ENCODE peak calls at places on chromosomes 4 and X, in six cellular contexts. One of them, this sample, is unnamed.

GRCh38 chrX:103734125-103734760 is 23.5 kb downstream of the TMEM31 start:
- DNase-seq in activated CD4-positive, alpha-beta T cell treated with anti-CD3 and anti-CD28 coated beads, Interleukin-2, amount 50 U/mL, for 1 hour: no peak
- DNase-seq in PC-3: no peak
- DNase-seq in HS-27A: no peak
- DNase-seq in cardiac muscle cell: peak
- DNase-seq in stimulated activated naive CD8-positive, alpha-beta T cell treated with anti-CD3 and anti-CD28 coated beads, Interleukin-15, Interleukin-2, amounts not matched to agents 100 U/mL and 50 U/mL, for 24 hours: peak
- DNase-seq in this sample: no peak

GRCh38 chrX:103442536-103442901 is 66.2 kb downstream of the BEX3 start:
- DNase-seq in activated CD4-positive, alpha-beta T cell treated with anti-CD3 and anti-CD28 coated beads, Interleukin-2, amount 50 U/mL, for 1 hour: no peak
- DNase-seq in PC-3: no peak
- DNase-seq in HS-27A: no peak
- DNase-seq in cardiac muscle cell: peak
- DNase-seq in stimulated activated naive CD8-positive, alpha-beta T cell treated with anti-CD3 and anti-CD28 coated beads, Interleukin-15, Interleukin-2, amounts not matched to agents 100 U/mL and 50 U/mL, for 24 hours: no peak
- DNase-seq in this sample: peak

GRCh38 chr4:23369331-23369730 is 520.5 kb downstream of the PPARGC1A start:
- DNase-seq in activated CD4-positive, alpha-beta T cell treated with anti-CD3 and anti-CD28 coated beads, Interleukin-2, amount 50 U/mL, for 1 hour: no peak
- DNase-seq in PC-3: no peak
- DNase-seq in HS-27A: no peak
- DNase-seq in cardiac muscle cell: no peak
- DNase-seq in stimulated activated naive CD8-positive, alpha-beta T cell treated with anti-CD3 and anti-CD28 coated beads, Interleukin-15, Interleukin-2, amounts not matched to agents 100 U/mL and 50 U/mL, for 24 hours: no peak
- DNase-seq in this sample: no peak

GRCh38 chr4:22515145-22515887 is 550 bp downstream of the ADGRA3 start:
- DNase-seq in activated CD4-positive, alpha-beta T cell treated with anti-CD3 and anti-CD28 coated beads, Interleukin-2, amount 50 U/mL, for 1 hour: no peak
- DNase-seq in PC-3: peak
- DNase-seq in HS-27A: no peak
- DNase-seq in cardiac muscle cell: peak
- DNase-seq in stimulated activated naive CD8-positive, alpha-beta T cell treated with anti-CD3 and anti-CD28 coated beads, Interleukin-15, Interleukin-2, amounts not matched to agents 100 U/mL and 50 U/mL, for 24 hours: peak
- DNase-seq in this sample: no peak

GRCh38 chr4:120685756-120686278 is 236.7 kb downstream of the PRDM5 start:
- DNase-seq in activated CD4-positive, alpha-beta T cell treated with anti-CD3 and anti-CD28 coated beads, Interleukin-2, amount 50 U/mL, for 1 hour: no peak
- DNase-seq in PC-3: no peak
- DNase-seq in HS-27A: no peak
- DNase-seq in cardiac muscle cell: peak
- DNase-seq in stimulated activated naive CD8-positive, alpha-beta T cell treated with anti-CD3 and anti-CD28 coated beads, Interleukin-15, Interleukin-2, amounts not matched to agents 100 U/mL and 50 U/mL, for 24 hours: no peak
- DNase-seq in this sample: no peak

GRCh38 chrX:126376465-126376864 is 176.1 kb downstream of the DCAF12L1 start:
- DNase-seq in activated CD4-positive, alpha-beta T cell treated with anti-CD3 and anti-CD28 coated beads, Interleukin-2, amount 50 U/mL, for 1 hour: no peak
- DNase-seq in PC-3: no peak
- DNase-seq in HS-27A: no peak
- DNase-seq in cardiac muscle cell: no peak
- DNase-seq in stimulated activated naive CD8-positive, alpha-beta T cell treated with anti-CD3 and anti-CD28 coated beads, Interleukin-15, Interleukin-2, amounts not matched to agents 100 U/mL and 50 U/mL, for 24 hours: no peak
- DNase-seq in this sample: no peak

GRCh38 chr4:10460313-10461047 is 3.3 kb upstream of the ZNF518B start:
- DNase-seq in activated CD4-positive, alpha-beta T cell treated with anti-CD3 and anti-CD28 coated beads, Interleukin-2, amount 50 U/mL, for 1 hour: no peak
- DNase-seq in PC-3: no peak
- DNase-seq in HS-27A: no peak
- DNase-seq in cardiac muscle cell: no peak
- DNase-seq in stimulated activated naive CD8-positive, alpha-beta T cell treated with anti-CD3 and anti-CD28 coated beads, Interleukin-15, Interleukin-2, amounts not matched to agents 100 U/mL and 50 U/mL, for 24 hours: peak
- DNase-seq in this sample: no peak

GRCh38 chrX:43559643-43560042 is 96.5 kb upstream of the MAOA start:
- DNase-seq in activated CD4-positive, alpha-beta T cell treated with anti-CD3 and anti-CD28 coated beads, Interleukin-2, amount 50 U/mL, for 1 hour: peak
- DNase-seq in PC-3: peak
- DNase-seq in HS-27A: no peak
- DNase-seq in cardiac muscle cell: peak
- DNase-seq in stimulated activated naive CD8-positive, alpha-beta T cell treated with anti-CD3 and anti-CD28 coated beads, Interleukin-15, Interleukin-2, amounts not matched to agents 100 U/mL and 50 U/mL, for 24 hours: peak
- DNase-seq in this sample: no peak

GRCh38 chr4:169663894-169664293 is 43.5 kb downstream of the CLCN3 start:
- DNase-seq in activated CD4-positive, alpha-beta T cell treated with anti-CD3 and anti-CD28 coated beads, Interleukin-2, amount 50 U/mL, for 1 hour: no peak
- DNase-seq in PC-3: no peak
- DNase-seq in HS-27A: no peak
- DNase-seq in cardiac muscle cell: peak
- DNase-seq in stimulated activated naive CD8-positive, alpha-beta T cell treated with anti-CD3 and anti-CD28 coated beads, Interleukin-15, Interleukin-2, amounts not matched to agents 100 U/mL and 50 U/mL, for 24 hours: no peak
- DNase-seq in this sample: no peak

GRCh38 chrX:136711147-136711546 is 63.2 kb downstream of the CD40LG start:
- DNase-seq in activated CD4-positive, alpha-beta T cell treated with anti-CD3 and anti-CD28 coated beads, Interleukin-2, amount 50 U/mL, for 1 hour: peak
- DNase-seq in PC-3: peak
- DNase-seq in HS-27A: no peak
- DNase-seq in cardiac muscle cell: peak
- DNase-seq in stimulated activated naive CD8-positive, alpha-beta T cell treated with anti-CD3 and anti-CD28 coated beads, Interleukin-15, Interleukin-2, amounts not matched to agents 100 U/mL and 50 U/mL, for 24 hours: no peak
- DNase-seq in this sample: no peak

GRCh38 chr4:108247511-108248088 is 78.9 kb upstream of the LEF1 start:
- DNase-seq in activated CD4-positive, alpha-beta T cell treated with anti-CD3 and anti-CD28 coated beads, Interleukin-2, amount 50 U/mL, for 1 hour: no peak
- DNase-seq in PC-3: peak
- DNase-seq in HS-27A: no peak
- DNase-seq in cardiac muscle cell: no peak
- DNase-seq in stimulated activated naive CD8-positive, alpha-beta T cell treated with anti-CD3 and anti-CD28 coated beads, Interleukin-15, Interleukin-2, amounts not matched to agents 100 U/mL and 50 U/mL, for 24 hours: no peak
- DNase-seq in this sample: no peak

GRCh38 chr4:134544303-134544761 is 342.7 kb upstream of the PABPC4L start:
- DNase-seq in activated CD4-positive, alpha-beta T cell treated with anti-CD3 and anti-CD28 coated beads, Interleukin-2, amount 50 U/mL, for 1 hour: no peak
- DNase-seq in PC-3: peak
- DNase-seq in HS-27A: peak
- DNase-seq in cardiac muscle cell: peak
- DNase-seq in stimulated activated naive CD8-positive, alpha-beta T cell treated with anti-CD3 and anti-CD28 coated beads, Interleukin-15, Interleukin-2, amounts not matched to agents 100 U/mL and 50 U/mL, for 24 hours: no peak
- DNase-seq in this sample: no peak

GRCh38 chr4:76527666-76528065 is 92.6 kb downstream of the SHROOM3 start:
- DNase-seq in activated CD4-positive, alpha-beta T cell treated with anti-CD3 and anti-CD28 coated beads, Interleukin-2, amount 50 U/mL, for 1 hour: no peak
- DNase-seq in PC-3: no peak
- DNase-seq in HS-27A: no peak
- DNase-seq in cardiac muscle cell: no peak
- DNase-seq in stimulated activated naive CD8-positive, alpha-beta T cell treated with anti-CD3 and anti-CD28 coated beads, Interleukin-15, Interleukin-2, amounts not matched to agents 100 U/mL and 50 U/mL, for 24 hours: no peak
- DNase-seq in this sample: no peak

GRCh38 chrX:84340981-84341380 is 153.0 kb upstream of the RPS6KA6 start:
- DNase-seq in activated CD4-positive, alpha-beta T cell treated with anti-CD3 and anti-CD28 coated beads, Interleukin-2, amount 50 U/mL, for 1 hour: no peak
- DNase-seq in PC-3: no peak
- DNase-seq in HS-27A: no peak
- DNase-seq in cardiac muscle cell: peak
- DNase-seq in stimulated activated naive CD8-positive, alpha-beta T cell treated with anti-CD3 and anti-CD28 coated beads, Interleukin-15, Interleukin-2, amounts not matched to agents 100 U/mL and 50 U/mL, for 24 hours: no peak
- DNase-seq in this sample: peak

GRCh38 chrX:147828719-147829118 is 83.0 kb upstream of the FMR1 start:
- DNase-seq in activated CD4-positive, alpha-beta T cell treated with anti-CD3 and anti-CD28 coated beads, Interleukin-2, amount 50 U/mL, for 1 hour: no peak
- DNase-seq in PC-3: no peak
- DNase-seq in HS-27A: no peak
- DNase-seq in cardiac muscle cell: no peak
- DNase-seq in stimulated activated naive CD8-positive, alpha-beta T cell treated with anti-CD3 and anti-CD28 coated beads, Interleukin-15, Interleukin-2, amounts not matched to agents 100 U/mL and 50 U/mL, for 24 hours: no peak
- DNase-seq in this sample: no peak

GRCh38 chrX:116292183-116292582 is 121.6 kb downstream of the AGTR2 start:
- DNase-seq in activated CD4-positive, alpha-beta T cell treated with anti-CD3 and anti-CD28 coated beads, Interleukin-2, amount 50 U/mL, for 1 hour: no peak
- DNase-seq in PC-3: no peak
- DNase-seq in HS-27A: no peak
- DNase-seq in cardiac muscle cell: no peak
- DNase-seq in stimulated activated naive CD8-positive, alpha-beta T cell treated with anti-CD3 and anti-CD28 coated beads, Interleukin-15, Interleukin-2, amounts not matched to agents 100 U/mL and 50 U/mL, for 24 hours: no peak
- DNase-seq in this sample: no peak

GRCh38 chr4:149845643-149846208 is 30.1 kb upstream of the IQCM start:
- DNase-seq in activated CD4-positive, alpha-beta T cell treated with anti-CD3 and anti-CD28 coated beads, Interleukin-2, amount 50 U/mL, for 1 hour: no peak
- DNase-seq in PC-3: no peak
- DNase-seq in HS-27A: no peak
- DNase-seq in cardiac muscle cell: no peak
- DNase-seq in stimulated activated naive CD8-positive, alpha-beta T cell treated with anti-CD3 and anti-CD28 coated beads, Interleukin-15, Interleukin-2, amounts not matched to agents 100 U/mL and 50 U/mL, for 24 hours: no peak
- DNase-seq in this sample: no peak

GRCh38 chr4:121749225-121749624 is 15.7 kb downstream of the SMIM43 start:
- DNase-seq in activated CD4-positive, alpha-beta T cell treated with anti-CD3 and anti-CD28 coated beads, Interleukin-2, amount 50 U/mL, for 1 hour: no peak
- DNase-seq in PC-3: no peak
- DNase-seq in HS-27A: no peak
- DNase-seq in cardiac muscle cell: no peak
- DNase-seq in stimulated activated naive CD8-positive, alpha-beta T cell treated with anti-CD3 and anti-CD28 coated beads, Interleukin-15, Interleukin-2, amounts not matched to agents 100 U/mL and 50 U/mL, for 24 hours: no peak
- DNase-seq in this sample: no peak

GRCh38 chrX:39953879-39954278 is 143.9 kb downstream of the BCOR start:
- DNase-seq in activated CD4-positive, alpha-beta T cell treated with anti-CD3 and anti-CD28 coated beads, Interleukin-2, amount 50 U/mL, for 1 hour: no peak
- DNase-seq in PC-3: peak
- DNase-seq in HS-27A: no peak
- DNase-seq in cardiac muscle cell: peak
- DNase-seq in stimulated activated naive CD8-positive, alpha-beta T cell treated with anti-CD3 and anti-CD28 coated beads, Interleukin-15, Interleukin-2, amounts not matched to agents 100 U/mL and 50 U/mL, for 24 hours: no peak
- DNase-seq in this sample: peak

GRCh38 chr4:73019462-73020047 is 50.0 kb downstream of the COX18 start:
- DNase-seq in activated CD4-positive, alpha-beta T cell treated with anti-CD3 and anti-CD28 coated beads, Interleukin-2, amount 50 U/mL, for 1 hour: no peak
- DNase-seq in PC-3: peak
- DNase-seq in HS-27A: peak
- DNase-seq in cardiac muscle cell: peak
- DNase-seq in stimulated activated naive CD8-positive, alpha-beta T cell treated with anti-CD3 and anti-CD28 coated beads, Interleukin-15, Interleukin-2, amounts not matched to agents 100 U/mL and 50 U/mL, for 24 hours: no peak
- DNase-seq in this sample: peak

GRCh38 chr4:120921456-120922389 is 803 bp downstream of the PRDM5 start:
- DNase-seq in activated CD4-positive, alpha-beta T cell treated with anti-CD3 and anti-CD28 coated beads, Interleukin-2, amount 50 U/mL, for 1 hour: peak
- DNase-seq in PC-3: peak
- DNase-seq in HS-27A: peak
- DNase-seq in cardiac muscle cell: peak
- DNase-seq in stimulated activated naive CD8-positive, alpha-beta T cell treated with anti-CD3 and anti-CD28 coated beads, Interleukin-15, Interleukin-2, amounts not matched to agents 100 U/mL and 50 U/mL, for 24 hours: peak
- DNase-seq in this sample: peak

GRCh38 chr4:88900432-88900831 is 156.6 kb downstream of the FAM13A start:
- DNase-seq in activated CD4-positive, alpha-beta T cell treated with anti-CD3 and anti-CD28 coated beads, Interleukin-2, amount 50 U/mL, for 1 hour: no peak
- DNase-seq in PC-3: peak
- DNase-seq in HS-27A: peak
- DNase-seq in cardiac muscle cell: peak
- DNase-seq in stimulated activated naive CD8-positive, alpha-beta T cell treated with anti-CD3 and anti-CD28 coated beads, Interleukin-15, Interleukin-2, amounts not matched to agents 100 U/mL and 50 U/mL, for 24 hours: no peak
- DNase-seq in this sample: peak

GRCh38 chrX:8139713-8140112 is 31.4 kb downstream of the VCX2 start:
- DNase-seq in activated CD4-positive, alpha-beta T cell treated with anti-CD3 and anti-CD28 coated beads, Interleukin-2, amount 50 U/mL, for 1 hour: no peak
- DNase-seq in PC-3: peak
- DNase-seq in HS-27A: no peak
- DNase-seq in cardiac muscle cell: peak
- DNase-seq in stimulated activated naive CD8-positive, alpha-beta T cell treated with anti-CD3 and anti-CD28 coated beads, Interleukin-15, Interleukin-2, amounts not matched to agents 100 U/mL and 50 U/mL, for 24 hours: no peak
- DNase-seq in this sample: no peak

GRCh38 chr4:148164529-148164928 is 277.7 kb downstream of the NR3C2 start:
- DNase-seq in activated CD4-positive, alpha-beta T cell treated with anti-CD3 and anti-CD28 coated beads, Interleukin-2, amount 50 U/mL, for 1 hour: no peak
- DNase-seq in PC-3: no peak
- DNase-seq in HS-27A: no peak
- DNase-seq in cardiac muscle cell: no peak
- DNase-seq in stimulated activated naive CD8-positive, alpha-beta T cell treated with anti-CD3 and anti-CD28 coated beads, Interleukin-15, Interleukin-2, amounts not matched to agents 100 U/mL and 50 U/mL, for 24 hours: no peak
- DNase-seq in this sample: no peak

GRCh38 chr4:184746532-184746870 is 12.6 kb upstream of the CENPU start:
- DNase-seq in activated CD4-positive, alpha-beta T cell treated with anti-CD3 and anti-CD28 coated beads, Interleukin-2, amount 50 U/mL, for 1 hour: no peak
- DNase-seq in PC-3: peak
- DNase-seq in HS-27A: no peak
- DNase-seq in cardiac muscle cell: peak
- DNase-seq in stimulated activated naive CD8-positive, alpha-beta T cell treated with anti-CD3 and anti-CD28 coated beads, Interleukin-15, Interleukin-2, amounts not matched to agents 100 U/mL and 50 U/mL, for 24 hours: no peak
- DNase-seq in this sample: peak

GRCh38 chr4:87540176-87541058 is 11.2 kb upstream of the SPARCL1 start:
- DNase-seq in activated CD4-positive, alpha-beta T cell treated with anti-CD3 and anti-CD28 coated beads, Interleukin-2, amount 50 U/mL, for 1 hour: no peak
- DNase-seq in PC-3: no peak
- DNase-seq in HS-27A: no peak
- DNase-seq in cardiac muscle cell: peak
- DNase-seq in stimulated activated naive CD8-positive, alpha-beta T cell treated with anti-CD3 and anti-CD28 coated beads, Interleukin-15, Interleukin-2, amounts not matched to agents 100 U/mL and 50 U/mL, for 24 hours: no peak
- DNase-seq in this sample: peak

GRCh38 chr4:89829470-89830138 is 7.4 kb downstream of the SNCA start:
- DNase-seq in activated CD4-positive, alpha-beta T cell treated with anti-CD3 and anti-CD28 coated beads, Interleukin-2, amount 50 U/mL, for 1 hour: no peak
- DNase-seq in PC-3: no peak
- DNase-seq in HS-27A: no peak
- DNase-seq in cardiac muscle cell: peak
- DNase-seq in stimulated activated naive CD8-positive, alpha-beta T cell treated with anti-CD3 and anti-CD28 coated beads, Interleukin-15, Interleukin-2, amounts not matched to agents 100 U/mL and 50 U/mL, for 24 hours: peak
- DNase-seq in this sample: no peak

GRCh38 chrX:154469114-154469513 is 10.0 kb downstream of the LAGE3 start:
- DNase-seq in activated CD4-positive, alpha-beta T cell treated with anti-CD3 and anti-CD28 coated beads, Interleukin-2, amount 50 U/mL, for 1 hour: no peak
- DNase-seq in PC-3: no peak
- DNase-seq in HS-27A: no peak
- DNase-seq in cardiac muscle cell: no peak
- DNase-seq in stimulated activated naive CD8-positive, alpha-beta T cell treated with anti-CD3 and anti-CD28 coated beads, Interleukin-15, Interleukin-2, amounts not matched to agents 100 U/mL and 50 U/mL, for 24 hours: no peak
- DNase-seq in this sample: no peak

GRCh38 chrX:18951032-18951431 is 32.9 kb downstream of the PHKA2 start:
- DNase-seq in activated CD4-positive, alpha-beta T cell treated with anti-CD3 and anti-CD28 coated beads, Interleukin-2, amount 50 U/mL, for 1 hour: no peak
- DNase-seq in PC-3: no peak
- DNase-seq in HS-27A: no peak
- DNase-seq in cardiac muscle cell: no peak
- DNase-seq in stimulated activated naive CD8-positive, alpha-beta T cell treated with anti-CD3 and anti-CD28 coated beads, Interleukin-15, Interleukin-2, amounts not matched to agents 100 U/mL and 50 U/mL, for 24 hours: no peak
- DNase-seq in this sample: no peak

GRCh38 chr4:53914313-53915016 is 149.9 kb downstream of the CHIC2 start:
- DNase-seq in activated CD4-positive, alpha-beta T cell treated with anti-CD3 and anti-CD28 coated beads, Interleukin-2, amount 50 U/mL, for 1 hour: no peak
- DNase-seq in PC-3: peak
- DNase-seq in HS-27A: no peak
- DNase-seq in cardiac muscle cell: peak
- DNase-seq in stimulated activated naive CD8-positive, alpha-beta T cell treated with anti-CD3 and anti-CD28 coated beads, Interleukin-15, Interleukin-2, amounts not matched to agents 100 U/mL and 50 U/mL, for 24 hours: no peak
- DNase-seq in this sample: no peak

GRCh38 chrX:139642241-139642927 is 65.6 kb downstream of the MCF2 start:
- DNase-seq in activated CD4-positive, alpha-beta T cell treated with anti-CD3 and anti-CD28 coated beads, Interleukin-2, amount 50 U/mL, for 1 hour: no peak
- DNase-seq in PC-3: no peak
- DNase-seq in HS-27A: no peak
- DNase-seq in cardiac muscle cell: peak
- DNase-seq in stimulated activated naive CD8-positive, alpha-beta T cell treated with anti-CD3 and anti-CD28 coated beads, Interleukin-15, Interleukin-2, amounts not matched to agents 100 U/mL and 50 U/mL, for 24 hours: no peak
- DNase-seq in this sample: no peak

GRCh38 chr4:182102576-182102975 is 140.6 kb upstream of the TENM3 start:
- DNase-seq in activated CD4-positive, alpha-beta T cell treated with anti-CD3 and anti-CD28 coated beads, Interleukin-2, amount 50 U/mL, for 1 hour: no peak
- DNase-seq in PC-3: no peak
- DNase-seq in HS-27A: no peak
- DNase-seq in cardiac muscle cell: no peak
- DNase-seq in stimulated activated naive CD8-positive, alpha-beta T cell treated with anti-CD3 and anti-CD28 coated beads, Interleukin-15, Interleukin-2, amounts not matched to agents 100 U/mL and 50 U/mL, for 24 hours: no peak
- DNase-seq in this sample: no peak

GRCh38 chr4:148214529-148215166 is 227.6 kb downstream of the NR3C2 start:
- DNase-seq in activated CD4-positive, alpha-beta T cell treated with anti-CD3 and anti-CD28 coated beads, Interleukin-2, amount 50 U/mL, for 1 hour: no peak
- DNase-seq in PC-3: no peak
- DNase-seq in HS-27A: no peak
- DNase-seq in cardiac muscle cell: no peak
- DNase-seq in stimulated activated naive CD8-positive, alpha-beta T cell treated with anti-CD3 and anti-CD28 coated beads, Interleukin-15, Interleukin-2, amounts not matched to agents 100 U/mL and 50 U/mL, for 24 hours: no peak
- DNase-seq in this sample: no peak

This sample was measured in AG04450.